ENCODE peak calls at places on chromosomes 12 and 14, in ten cellular contexts. O is tibial artery, L is Caco-2, V is MCF 10A, C is endothelial cell, Y is DND-41, Z is AG10803, G is astrocyte of the spinal cord, F is progenitor cell of endocrine pancreas, I is mesothelial cell of epicardium. T is an unnamed sample.

GRCh38 chr14:98953544-98954346 is 318.3 kb downstream of the BCL11B start:
- DNase-seq in Y (no peak), L (no peak), I (no peak), V (peak; percentile 100), G (peak; percentile 29), Z (peak; percentile 86), O (peak; percentile 89), F (no peak), C (no peak), T (peak; percentile 53)

GRCh38 chr14:73176673-73177072 is 40.4 kb downstream of the PSEN1 start:
- DNase-seq in G (no peak), O (no peak), Y (no peak), F (no peak), Z (no peak), L (no peak), I (no peak), C (no peak), V (no peak), T (no peak)

GRCh38 chr12:48542300-48542928 is 17.0 kb downstream of the OR8S1 start:
- DNase-seq in G (no peak), C (peak; percentile 55), I (no peak), V (peak; percentile 73), Z (peak; percentile 11), Y (no peak), L (peak; percentile 57), O (no peak), F (no peak), T (peak; percentile 60)

GRCh38 chr12:112936264-112936663 is 2.0 kb upstream of the OAS3 start:
- DNase-seq in I (no peak), O (no peak), V (peak; percentile 58), L (no peak), F (no peak), C (no peak), Y (no peak), Z (no peak), G (no peak), T (no peak)

GRCh38 chr12:130413909-130414308 is 76.2 kb downstream of the PIWIL1 start:
- DNase-seq in F (no peak), O (no peak), Z (no peak), Y (no peak), L (no peak), G (no peak), I (no peak), V (no peak), C (no peak), T (no peak)

GRCh38 chr12:105332925-105333324 is 2.4 kb downstream of the C12orf75 start:
- DNase-seq in V (no peak), O (no peak), G (no peak), Y (no peak), L (no peak), I (no peak), F (no peak), Z (no peak), C (no peak), T (no peak)

GRCh38 chr12:24947541-24948451 is 1.1 kb downstream of the BCAT1 start:
- DNase-seq in C (no peak), G (peak; percentile 35), Z (no peak), I (no peak), L (no peak), F (no peak), Y (no peak), V (no peak), O (no peak), T (no peak)

GRCh38 chr12:67456281-67456918 is 187.2 kb downstream of the CAND1 start:
- DNase-seq in Y (no peak), L (no peak), I (no peak), G (peak; percentile 85), V (peak; percentile 85), O (no peak), F (no peak), Z (peak; percentile 93), C (no peak), T (no peak)

GRCh38 chr12:106307176-106307575 is 4.6 kb downstream of the TCP11L2 start:
- DNase-seq in O (no peak), V (no peak), F (no peak), L (no peak), G (no peak), Y (no peak), C (no peak), I (no peak), Z (no peak), T (no peak)

GRCh38 chr12:26425587-26426260 is 230.4 kb downstream of the SSPN start:
- DNase-seq in Z (no peak), F (no peak), L (no peak), V (no peak), Y (no peak), G (peak; percentile 56), O (no peak), I (no peak), C (no peak), T (no peak)

DNA sequence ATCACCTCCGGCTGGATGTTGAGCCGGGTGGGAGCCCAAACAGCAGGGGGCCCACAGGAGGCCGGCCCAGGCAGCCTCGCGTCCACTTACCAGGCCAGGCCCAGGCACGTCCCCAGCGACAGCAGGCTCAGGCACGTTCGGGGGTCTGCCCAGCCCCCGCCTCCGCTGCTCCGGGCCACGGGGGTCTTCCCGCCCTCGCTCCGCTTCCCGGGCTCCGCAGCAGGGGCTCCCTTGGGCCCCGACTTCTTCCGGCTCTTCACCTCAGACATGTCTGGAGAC is 216 bp downstream of the IKBIP start:
- DNase-seq in I (no peak), Y (no peak), L (no peak), V (no peak), G (no peak), Z (no peak), O (no peak), F (peak; percentile 52), C (peak; percentile 69), T (no peak)
- TF ChIP-seq CTCF in I (no peak), Y (no peak), L (no peak), V (peak; percentile 19), G (no peak), Z (no peak), O (no peak), F (peak; percentile 43), C (no peak), T (no peak)

DNA sequence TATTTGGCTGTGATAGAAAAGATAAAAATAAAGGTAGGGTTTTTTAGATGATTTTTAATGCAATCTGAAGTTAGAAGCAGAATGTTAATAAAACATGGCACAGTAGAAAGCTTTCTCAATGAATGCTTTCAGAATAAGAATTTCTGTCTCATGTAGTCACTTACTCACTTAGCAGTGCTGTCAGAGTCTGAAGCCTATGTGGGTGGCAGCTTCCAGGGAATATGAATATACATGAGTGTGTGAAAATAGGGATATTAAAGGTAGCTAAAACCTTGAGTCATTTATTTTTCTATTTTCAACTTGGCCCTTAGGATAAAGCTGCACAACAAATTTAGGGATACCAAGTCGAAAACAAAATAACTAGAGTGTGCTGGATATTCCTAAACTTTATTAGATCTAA is 427.9 kb downstream of the AEBP2 start:
- DNase-seq in F (no peak), C (no peak), L (no peak), Y (no peak), I (no peak), G (no peak), O (no peak), Z (no peak), V (no peak), T (no peak)
- TF ChIP-seq CTCF in F (no peak), C (no peak), L (no peak), Y (no peak), I (no peak), G (no peak), O (no peak), Z (no peak), V (no peak), T (no peak)

GRCh38 chr12:466762-467161 is 7.0 kb downstream of the B4GALNT3 start:
- DNase-seq in C (no peak), F (no peak), V (no peak), L (no peak), O (no peak), I (no peak), Z (no peak), Y (no peak), G (no peak), T (no peak)

GRCh38 chr12:470133-470532 is 10.4 kb downstream of the B4GALNT3 start:
- DNase-seq in F (no peak), O (no peak), G (no peak), Z (no peak), V (no peak), C (no peak), Y (no peak), I (no peak), L (no peak), T (no peak)

GRCh38 chr12:468671-469389 is 9.1 kb downstream of the B4GALNT3 start:
- DNase-seq in V (peak; percentile 45), C (no peak), G (no peak), I (no peak), Y (no peak), O (no peak), F (no peak), L (no peak), Z (no peak), T (no peak)

GRCh38 chr12:466039-466438 is 6.3 kb downstream of the B4GALNT3 start:
- DNase-seq in V (no peak), Y (no peak), I (no peak), L (no peak), Z (no peak), O (peak; percentile 87), F (no peak), C (no peak), G (no peak), T (no peak)

DNA sequence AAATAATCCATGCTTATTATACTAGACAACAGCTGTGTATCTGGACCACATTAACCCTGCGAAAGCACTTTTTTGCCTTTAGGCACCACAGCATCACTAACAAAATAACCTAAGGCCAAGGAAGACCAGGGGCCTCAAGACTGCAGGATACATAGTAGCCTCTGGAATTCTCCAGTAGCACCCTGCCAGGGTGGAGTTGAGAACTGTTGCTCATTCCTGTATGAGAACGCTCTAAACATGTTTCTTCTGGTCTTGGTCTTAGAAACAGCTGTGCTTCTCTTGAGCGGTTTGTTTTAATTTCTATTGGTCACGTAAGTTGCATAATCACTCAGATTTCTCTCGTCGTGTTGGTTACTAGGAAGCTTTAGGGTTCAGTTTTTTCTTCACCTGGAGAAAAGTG is 7.9 kb downstream of the B4GALNT3 start:
- DNase-seq in Y (no peak), I (no peak), Z (peak; percentile 45), C (no peak), O (no peak), F (no peak), V (no peak), L (no peak), G (no peak), T (no peak)
- TF ChIP-seq CTCF in Y (no peak), I (no peak), Z (no peak), C (no peak), O (no peak), F (no peak), V (no peak), L (no peak), G (no peak), T (no peak)

DNA sequence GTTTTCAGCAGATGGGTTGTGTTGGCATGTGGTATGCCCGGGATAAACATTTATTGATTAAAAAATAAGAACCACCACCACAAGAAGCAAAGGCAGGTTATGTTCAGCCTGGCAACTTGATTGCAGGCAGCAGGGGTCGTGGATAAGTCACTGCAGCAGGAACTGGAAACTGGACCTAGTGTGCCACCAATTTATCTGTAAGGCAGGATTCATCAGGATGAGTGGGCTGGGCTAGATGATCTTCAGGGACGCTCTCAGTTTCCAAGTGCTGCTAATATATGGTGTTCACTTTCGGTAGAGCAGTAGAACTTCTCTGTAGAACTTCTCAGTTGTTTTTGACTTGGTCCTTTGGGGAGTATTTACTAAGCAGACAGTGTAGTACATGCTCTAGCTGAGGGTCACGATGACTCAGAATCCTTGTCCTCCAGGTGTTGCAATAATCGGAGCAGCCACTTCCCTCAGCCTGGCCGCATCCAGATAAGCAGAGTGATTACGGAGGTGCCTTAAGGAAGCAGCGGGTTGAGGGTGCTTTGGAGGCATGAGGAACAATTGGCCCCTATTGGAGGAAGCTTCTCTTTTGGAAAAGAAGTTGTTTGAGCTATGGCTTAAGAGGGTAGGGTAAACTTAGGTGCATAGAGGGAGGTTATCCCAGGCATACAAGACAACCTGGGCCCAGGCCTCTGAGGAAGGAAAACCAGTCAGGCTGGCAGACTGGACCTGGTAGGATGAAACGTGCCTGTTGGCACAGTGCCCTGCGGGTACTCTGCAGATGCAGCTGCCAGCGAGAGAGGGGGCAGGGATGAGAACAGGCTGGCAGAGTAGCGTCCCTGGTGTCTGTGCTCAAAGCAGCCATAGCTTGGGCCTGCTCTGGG is 104.0 kb downstream of the GPR135 start:
- DNase-seq in L (peak; percentile 80), Z (peak; percentile 43), F (no peak), I (no peak), Y (peak; percentile 18), G (peak; percentile 52), C (no peak), O (peak; percentile 70), V (peak; percentile 92), T (peak; percentile 81)
- TF ChIP-seq CTCF in L (no peak), Z (no peak), F (no peak), I (no peak), Y (no peak), G (no peak), C (no peak), O (no peak), V (no peak), T (no peak)

T was measured in Calu3.